ENCODE peak calls at places on chromosomes 11 and 22, in eight cellular contexts. B, C, I, Z, Q, F, M and N are unnamed samples.

GRCh38 chr22:35330258-35330861 is 30.7 kb downstream of the TOM1 start:
- DNase-seq in C (peak; percentile 73), B (peak; percentile 70), M (no peak), Q (peak; percentile 89), I (no peak), Z (peak; percentile 60), F (no peak), N (peak; percentile 93)

GRCh38 chr11:35622070-35622469 is 3.8 kb downstream of the FJX1 start:
- DNase-seq in M (no peak), I (peak; percentile 39), B (no peak), Q (no peak), Z (peak; percentile 92), C (no peak), F (no peak), N (no peak)

GRCh38 chr11:126011220-126011619 is 51.4 kb downstream of the CDON start:
- DNase-seq in F (no peak), Z (no peak), B (no peak), I (no peak), C (no peak), M (no peak), Q (no peak), N (no peak)

GRCh38 chr11:128313931-128314330 is 273.4 kb downstream of the ETS1 start:
- DNase-seq in B (no peak), Z (no peak), C (no peak), M (no peak), F (no peak), Q (no peak), I (no peak), N (no peak)

GRCh38 chr11:12200359-12201015 is 90.1 kb downstream of the MICAL2 start:
- DNase-seq in B (no peak), Q (no peak), M (peak; percentile 79), Z (peak; percentile 88), C (no peak), F (no peak), I (peak; percentile 79), N (no peak)

GRCh38 chr22:29580200-29580810 is 608 bp downstream of the NIPSNAP1 start:
- DNase-seq in Q (no peak), B (no peak), C (no peak), I (no peak), M (no peak), Z (no peak), F (peak; percentile 71), N (peak; percentile 92)

GRCh38 chr11:27672836-27673464 is 27.3 kb downstream of the BDNF start:
- DNase-seq in C (no peak), B (no peak), I (no peak), M (peak; percentile 59), F (no peak), Z (no peak), Q (no peak), N (no peak)

GRCh38 chr11:46345131-46345597 is 2.1 kb upstream of the DGKZ start:
- DNase-seq in B (no peak), M (peak; percentile 66), F (peak; percentile 75), Z (no peak), Q (no peak), C (peak; percentile 71), I (no peak), N (no peak)

GRCh38 chr22:18905540-18906409 is at the start of gene DGCR6:
- DNase-seq in Z (no peak), I (no peak), Q (peak; percentile 7), B (no peak), C (no peak), M (no peak), F (no peak), N (no peak)

GRCh38 chr22:24112188-24112587 is 69.1 kb upstream of the SUSD2 start:
- DNase-seq in Z (peak; percentile 23), C (no peak), Q (no peak), M (no peak), F (no peak), B (no peak), I (no peak), N (no peak)

GRCh38 chr22:29142116-29142515 is 63.6 kb upstream of the EMID1 start:
- DNase-seq in C (peak; percentile 15), M (no peak), B (no peak), I (no peak), Q (no peak), F (peak; percentile 63), Z (no peak), N (no peak)

GRCh38 chr22:49935561-49935960 is 17.1 kb downstream of the CRELD2 start:
- DNase-seq in Q (peak; percentile 62), F (peak; percentile 92), B (no peak), M (no peak), Z (no peak), C (no peak), I (no peak), N (no peak)

GRCh38 chr22:20131856-20132685 is 467 bp downstream of the ZDHHC8 start:
- DNase-seq in B (no peak), M (no peak), I (no peak), C (no peak), F (peak; percentile 82), Z (no peak), Q (peak; percentile 64), N (peak; percentile 71)

GRCh38 chr11:71101606-71102005 is 150.8 kb downstream of the SHANK2 start:
- DNase-seq in Q (no peak), C (no peak), Z (no peak), F (no peak), M (no peak), B (no peak), I (no peak), N (no peak)

GRCh38 chr11:105202844-105203548 is 63.4 kb upstream of the CARD18 start:
- DNase-seq in C (no peak), I (no peak), Q (no peak), F (no peak), B (no peak), M (no peak), Z (peak; percentile 66), N (no peak)

GRCh38 chr11:68269414-68270081 is 2.2 kb downstream of the C11orf24 start:
- DNase-seq in C (no peak), Z (peak; percentile 95), M (no peak), B (no peak), F (no peak), I (no peak), Q (no peak), N (peak; percentile 41)

GRCh38 chr22:50236731-50237409 is 8.0 kb downstream of the TUBGCP6 start:
- DNase-seq in F (peak; percentile 84), C (no peak), B (no peak), Q (no peak), M (no peak), I (no peak), Z (no peak), N (no peak)

GRCh38 chr11:4991066-4991465 is 3.6 kb upstream of the OR51L1 start:
- DNase-seq in I (no peak), M (no peak), Z (peak; percentile 2), F (peak; percentile 3), B (no peak), Q (no peak), C (no peak), N (no peak)

GRCh38 chr11:94775576-94776327 is 7.6 kb downstream of the AMOTL1 start:
- DNase-seq in I (no peak), M (peak; percentile 78), B (no peak), Z (no peak), Q (no peak), C (no peak), F (no peak), N (peak; percentile 62)

GRCh38 chr11:58057481-58057880 is 26.7 kb downstream of the OR6Q1 start:
- DNase-seq in F (no peak), C (no peak), Z (peak; percentile 82), M (no peak), Q (no peak), I (no peak), B (no peak), N (no peak)

GRCh38 chr22:30408388-30409101 is 11.7 kb downstream of the SEC14L2 start:
- DNase-seq in M (no peak), Q (no peak), B (no peak), I (peak; percentile 62), C (no peak), Z (peak; percentile 73), F (no peak), N (no peak)

GRCh38 chr22:29073618-29074275 is 912 bp downstream of the KREMEN1 start:
- DNase-seq in Q (peak; percentile 43), C (peak; percentile 68), Z (peak; percentile 9), F (peak; percentile 77), B (no peak), M (no peak), I (no peak), N (peak; percentile 62)

GRCh38 chr11:65478411-65479183 is 20.2 kb upstream of the MALAT1 start:
- DNase-seq in F (no peak), Q (peak; percentile 76), I (no peak), C (no peak), B (no peak), Z (peak; percentile 70), M (no peak), N (no peak)

GRCh38 chr11:127238321-127238720 is 237.8 kb upstream of the KIRREL3 start:
- DNase-seq in C (no peak), I (no peak), F (no peak), B (no peak), M (no peak), Z (no peak), Q (no peak), N (no peak)

GRCh38 chr22:37483594-37484114 is 2.5 kb downstream of the MFNG start:
- DNase-seq in M (peak; percentile 20), F (no peak), C (no peak), I (no peak), Q (no peak), B (no peak), Z (peak; percentile 6), N (no peak)

GRCh38 chr22:38927033-38927789 is 30.2 kb upstream of the APOBEC3A start:
- DNase-seq in I (no peak), B (peak; percentile 49), M (no peak), Q (peak; percentile 77), C (peak; percentile 76), Z (peak; percentile 51), F (peak; percentile 91), N (no peak)

GRCh38 chr22:40668611-40669390 is 10.5 kb upstream of the MCHR1 start:
- DNase-seq in Q (no peak), C (no peak), M (no peak), I (peak; percentile 63), Z (peak; percentile 90), F (no peak), B (no peak), N (no peak)

GRCh38 chr11:118883368-118884071 is at the start of gene CXCR5:
- DNase-seq in I (no peak), M (no peak), Q (no peak), B (no peak), F (peak; percentile 52), Z (peak; percentile 50), C (no peak), N (no peak)

GRCh38 chr22:27456696-27457503 is 344.7 kb downstream of the MN1 start:
- DNase-seq in M (no peak), B (no peak), I (peak; percentile 81), Z (peak; percentile 95), C (no peak), F (no peak), Q (no peak), N (no peak)

GRCh38 chr11:93494341-93494740 is 48.9 kb downstream of the SMCO4 start:
- DNase-seq in Z (peak; percentile 94), B (no peak), M (no peak), F (no peak), Q (no peak), I (no peak), C (no peak), N (no peak)

GRCh38 chr11:70477607-70478006 is 79.3 kb downstream of the CTTN start:
- DNase-seq in B (no peak), I (no peak), C (no peak), F (no peak), Q (no peak), Z (peak; percentile 16), M (no peak), N (no peak)

GRCh38 chr22:50016308-50016987 is 3.9 kb upstream of the IL17REL start:
- DNase-seq in M (no peak), C (no peak), I (no peak), F (peak; percentile 60), B (no peak), Z (no peak), Q (no peak), N (no peak)

GRCh38 chr11:70849031-70849430 is 403.3 kb downstream of the SHANK2 start:
- DNase-seq in Z (no peak), Q (no peak), M (no peak), F (no peak), I (no peak), C (no peak), B (no peak), N (no peak)

GRCh38 chr11:102322560-102322959 is 5.3 kb downstream of the BIRC3 start:
- DNase-seq in C (no peak), F (no peak), Q (no peak), B (no peak), M (no peak), I (no peak), Z (peak; percentile 18), N (no peak)